ENCODE peak calls at places on chromosomes 16 and 17, in eight cellular contexts. R is naive thymus-derived CD8-positive, alpha-beta T cell; Y is testis; K is T-helper 2 cell; F is Calu3; V is NCI-H1930; B is AG09319; X is AG08395. Z is an unnamed sample.

GRCh38 chr17:28712037-28712704 is 483 bp upstream of the PROCA1 start:
- DNase-seq in K (peak), F (no peak), R (peak), B (no peak), V (peak), Y (peak), X (no peak), Z (no peak)

GRCh38 chr17:39069114-39069756 is 82.2 kb downstream of the PLXDC1 start:
- DNase-seq in K (peak), Y (peak), B (no peak), X (peak), F (peak), R (peak), V (no peak), Z (no peak)

GRCh38 chr17:66268247-66268927 is 34.0 kb upstream of the PRKCA start:
- DNase-seq in X (peak), F (no peak), R (no peak), Y (no peak), K (no peak), B (peak), V (no peak), Z (no peak)

GRCh38 chr16:28179354-28179753 is 32.4 kb downstream of the XPO6 start:
- DNase-seq in Y (no peak), K (no peak), V (no peak), R (no peak), B (no peak), F (no peak), X (no peak), Z (no peak)

GRCh38 chr16:81740163-81740562 is 38.9 kb upstream of the PLCG2 start:
- DNase-seq in X (no peak), B (no peak), Y (no peak), R (no peak), K (no peak), V (no peak), F (no peak), Z (no peak)

GRCh38 chr17:2064980-2065785 is 10.3 kb downstream of the HIC1 start:
- DNase-seq in B (no peak), K (no peak), F (no peak), V (peak), Y (no peak), R (peak), X (no peak), Z (no peak)

GRCh38 chr17:44307387-44308186 is 814 bp upstream of the RUNDC3A start:
- DNase-seq in Y (peak), B (no peak), F (peak), K (no peak), V (peak), R (peak), X (peak), Z (peak)

GRCh38 chr17:9905902-9906301 is 831 bp upstream of the RCVRN start:
- DNase-seq in Y (peak), F (peak), X (peak), V (no peak), K (no peak), B (no peak), R (no peak), Z (no peak)

GRCh38 chr16:88941933-88942909 is 34.8 kb downstream of the CBFA2T3 start:
- DNase-seq in Y (peak), K (peak), F (no peak), R (peak), X (peak), B (no peak), V (no peak), Z (peak)

GRCh38 chr16:77863250-77863649 is 74.9 kb downstream of the VAT1L start:
- DNase-seq in V (no peak), X (no peak), B (no peak), Y (no peak), R (no peak), F (no peak), K (no peak), Z (no peak)

GRCh38 chr16:68893710-68894705 is 50.7 kb downstream of the TANGO6 start:
- DNase-seq in K (no peak), F (no peak), R (no peak), Y (no peak), V (no peak), B (no peak), X (no peak), Z (no peak)

GRCh38 chr17:32143525-32143865 is 1.2 kb downstream of the RHOT1 start:
- DNase-seq in K (no peak), X (no peak), R (no peak), V (no peak), Y (no peak), B (no peak), F (no peak), Z (no peak)

Z was measured in anterior cingulate cortex.